ENCODE peak calls at places on chromosomes 11 and 22, in five cellular contexts. One of them, this sample, is unnamed.

GRCh38 chr11:26276798-26277424 is 55.0 kb upstream of the ANO3 start:
- DNase-seq in lower lobe of right lung: no peak
- DNase-seq in nephron progenitor cell: peak
- DNase-seq in HepG2: peak
- DNase-seq in activated T-helper 1 cell treated with Interleukin-2 at 50 U/mL for 16 hours: no peak
- DNase-seq in this sample: no peak

GRCh38 chr11:118838905-118839553 is 44.7 kb upstream of the CXCR5 start:
- DNase-seq in lower lobe of right lung: no peak
- DNase-seq in nephron progenitor cell: no peak
- DNase-seq in HepG2: no peak
- DNase-seq in activated T-helper 1 cell treated with Interleukin-2 at 50 U/mL for 16 hours: no peak
- DNase-seq in this sample: no peak

GRCh38 chr11:35035894-35036408 is 103.0 kb upstream of the CD44 start:
- DNase-seq in lower lobe of right lung: no peak
- DNase-seq in nephron progenitor cell: no peak
- DNase-seq in HepG2: no peak
- DNase-seq in activated T-helper 1 cell treated with Interleukin-2 at 50 U/mL for 16 hours: no peak
- DNase-seq in this sample: no peak

GRCh38 chr22:49162841-49163240 is 664.8 kb downstream of the BRD1 start:
- DNase-seq in lower lobe of right lung: no peak
- DNase-seq in nephron progenitor cell: no peak
- DNase-seq in HepG2: no peak
- DNase-seq in activated T-helper 1 cell treated with Interleukin-2 at 50 U/mL for 16 hours: no peak
- DNase-seq in this sample: no peak

GRCh38 chr22:40728731-40729189 is 49.5 kb downstream of the MCHR1 start:
- DNase-seq in lower lobe of right lung: peak
- DNase-seq in nephron progenitor cell: no peak
- DNase-seq in HepG2: no peak
- DNase-seq in activated T-helper 1 cell treated with Interleukin-2 at 50 U/mL for 16 hours: peak
- DNase-seq in this sample: peak

GRCh38 chr11:118170892-118171273 is 5.6 kb downstream of the SCN2B start:
- DNase-seq in lower lobe of right lung: no peak
- DNase-seq in nephron progenitor cell: no peak
- DNase-seq in HepG2: no peak
- DNase-seq in activated T-helper 1 cell treated with Interleukin-2 at 50 U/mL for 16 hours: no peak
- DNase-seq in this sample: no peak

GRCh38 chr22:47558828-47559700 is 796.6 kb downstream of the TBC1D22A start:
- DNase-seq in lower lobe of right lung: no peak
- DNase-seq in nephron progenitor cell: no peak
- DNase-seq in HepG2: no peak
- DNase-seq in activated T-helper 1 cell treated with Interleukin-2 at 50 U/mL for 16 hours: no peak
- DNase-seq in this sample: no peak

GRCh38 chr11:38182126-38182907 is 1584.3 kb upstream of the RAG2 start:
- DNase-seq in lower lobe of right lung: no peak
- DNase-seq in nephron progenitor cell: no peak
- DNase-seq in HepG2: peak
- DNase-seq in activated T-helper 1 cell treated with Interleukin-2 at 50 U/mL for 16 hours: no peak
- DNase-seq in this sample: no peak

GRCh38 chr11:97977726-97978125 is 1043.0 kb upstream of the CNTN5 start:
- DNase-seq in lower lobe of right lung: no peak
- DNase-seq in nephron progenitor cell: no peak
- DNase-seq in HepG2: no peak
- DNase-seq in activated T-helper 1 cell treated with Interleukin-2 at 50 U/mL for 16 hours: no peak
- DNase-seq in this sample: no peak

GRCh38 chr11:12066056-12066798 is 44.2 kb upstream of the MICAL2 start:
- DNase-seq in lower lobe of right lung: no peak
- DNase-seq in nephron progenitor cell: no peak
- DNase-seq in HepG2: peak
- DNase-seq in activated T-helper 1 cell treated with Interleukin-2 at 50 U/mL for 16 hours: no peak
- DNase-seq in this sample: no peak

GRCh38 chr22:28112548-28113043 is 193.5 kb upstream of the PITPNB start:
- DNase-seq in lower lobe of right lung: peak
- DNase-seq in nephron progenitor cell: peak
- DNase-seq in HepG2: peak
- DNase-seq in activated T-helper 1 cell treated with Interleukin-2 at 50 U/mL for 16 hours: no peak
- DNase-seq in this sample: no peak

GRCh38 chr22:39311592-39312400 is 7.6 kb downstream of the RPL3 start:
- DNase-seq in lower lobe of right lung: no peak
- DNase-seq in nephron progenitor cell: no peak
- DNase-seq in HepG2: no peak
- DNase-seq in activated T-helper 1 cell treated with Interleukin-2 at 50 U/mL for 16 hours: no peak
- DNase-seq in this sample: no peak

GRCh38 chr22:25354456-25354855 is 135.0 kb downstream of the CRYBB2 start:
- DNase-seq in lower lobe of right lung: no peak
- DNase-seq in nephron progenitor cell: no peak
- DNase-seq in HepG2: no peak
- DNase-seq in activated T-helper 1 cell treated with Interleukin-2 at 50 U/mL for 16 hours: no peak
- DNase-seq in this sample: no peak

GRCh38 chr11:70454197-70454767 is 56.0 kb downstream of the CTTN start:
- DNase-seq in lower lobe of right lung: no peak
- DNase-seq in nephron progenitor cell: no peak
- DNase-seq in HepG2: no peak
- DNase-seq in activated T-helper 1 cell treated with Interleukin-2 at 50 U/mL for 16 hours: no peak
- DNase-seq in this sample: no peak

GRCh38 chr22:31244044-31244942 is 32.2 kb downstream of the LIMK2 start:
- DNase-seq in lower lobe of right lung: no peak
- DNase-seq in nephron progenitor cell: peak
- DNase-seq in HepG2: peak
- DNase-seq in activated T-helper 1 cell treated with Interleukin-2 at 50 U/mL for 16 hours: no peak
- DNase-seq in this sample: no peak

GRCh38 chr11:118929496-118930151 is 3.9 kb upstream of the BCL9L start:
- DNase-seq in lower lobe of right lung: peak
- DNase-seq in nephron progenitor cell: peak
- DNase-seq in HepG2: peak
- DNase-seq in activated T-helper 1 cell treated with Interleukin-2 at 50 U/mL for 16 hours: peak
- DNase-seq in this sample: peak

GRCh38 chr22:19331474-19331873 is 40.0 kb upstream of the CLTCL1 start:
- DNase-seq in lower lobe of right lung: no peak
- DNase-seq in nephron progenitor cell: no peak
- DNase-seq in HepG2: no peak
- DNase-seq in activated T-helper 1 cell treated with Interleukin-2 at 50 U/mL for 16 hours: no peak
- DNase-seq in this sample: no peak

GRCh38 chr22:32255726-32256125 is 579 bp upstream of the SLC5A4 start:
- DNase-seq in lower lobe of right lung: no peak
- DNase-seq in nephron progenitor cell: no peak
- DNase-seq in HepG2: no peak
- DNase-seq in activated T-helper 1 cell treated with Interleukin-2 at 50 U/mL for 16 hours: no peak
- DNase-seq in this sample: no peak

GRCh38 chr11:67453816-67454732 is 1.1 kb upstream of the CABP4 start:
- DNase-seq in lower lobe of right lung: no peak
- DNase-seq in nephron progenitor cell: no peak
- DNase-seq in HepG2: no peak
- DNase-seq in activated T-helper 1 cell treated with Interleukin-2 at 50 U/mL for 16 hours: no peak
- DNase-seq in this sample: no peak

GRCh38 chr11:119585038-119585666 is 143.8 kb downstream of the NECTIN1 start:
- DNase-seq in lower lobe of right lung: no peak
- DNase-seq in nephron progenitor cell: peak
- DNase-seq in HepG2: no peak
- DNase-seq in activated T-helper 1 cell treated with Interleukin-2 at 50 U/mL for 16 hours: no peak
- DNase-seq in this sample: no peak

GRCh38 chr11:70775386-70775785 is 377.1 kb downstream of the CTTN start:
- DNase-seq in lower lobe of right lung: no peak
- DNase-seq in nephron progenitor cell: no peak
- DNase-seq in HepG2: no peak
- DNase-seq in activated T-helper 1 cell treated with Interleukin-2 at 50 U/mL for 16 hours: no peak
- DNase-seq in this sample: no peak

GRCh38 chr11:16604784-16605439 is 133.5 kb upstream of the C11orf58 start:
- DNase-seq in lower lobe of right lung: peak
- DNase-seq in nephron progenitor cell: peak
- DNase-seq in HepG2: no peak
- DNase-seq in activated T-helper 1 cell treated with Interleukin-2 at 50 U/mL for 16 hours: no peak
- DNase-seq in this sample: no peak